ENCODE peak calls at places on chromosomes 16 and 17, in four cellular contexts. One of them, this sample, is unnamed.

GRCh38 chr17:17496189-17497064 is at the start of gene RASD1:
- DNase-seq in A549: peak
- DNase-seq in NT2/D1: peak
- DNase-seq in T-cell: peak
- DNase-seq in this sample: peak

GRCh38 chr17:76204277-76204676 is 36.0 kb downstream of the RNF157 start:
- DNase-seq in A549: peak
- DNase-seq in NT2/D1: no peak
- DNase-seq in T-cell: no peak
- DNase-seq in this sample: peak

GRCh38 chr16:10191096-10191495 is 8.9 kb upstream of the GRIN2A start:
- DNase-seq in A549: no peak
- DNase-seq in NT2/D1: no peak
- DNase-seq in T-cell: no peak
- DNase-seq in this sample: no peak

GRCh38 chr17:79006794-79007503 is 2.6 kb downstream of the CANT1 start:
- DNase-seq in A549: no peak
- DNase-seq in NT2/D1: no peak
- DNase-seq in T-cell: no peak
- DNase-seq in this sample: no peak

GRCh38 chr16:53334581-53334980 is 99.7 kb upstream of the RBL2 start:
- DNase-seq in A549: no peak
- DNase-seq in NT2/D1: no peak
- DNase-seq in T-cell: no peak
- DNase-seq in this sample: no peak

GRCh38 chr17:75917443-75918111 is 12.9 kb upstream of the MRPL38 start:
- DNase-seq in A549: no peak
- DNase-seq in NT2/D1: no peak
- DNase-seq in T-cell: no peak
- DNase-seq in this sample: no peak

GRCh38 chr16:11759163-11759834 is 16.6 kb upstream of the TXNDC11 start:
- DNase-seq in A549: no peak
- DNase-seq in NT2/D1: no peak
- DNase-seq in T-cell: no peak
- DNase-seq in this sample: no peak

GRCh38 chr17:49035470-49036269 is 38.5 kb downstream of the IGF2BP1 start:
- DNase-seq in A549: peak
- DNase-seq in NT2/D1: no peak
- DNase-seq in T-cell: no peak
- DNase-seq in this sample: no peak

GRCh38 chr17:18025596-18026407 is 13.2 kb downstream of the ATPAF2 start:
- DNase-seq in A549: no peak
- DNase-seq in NT2/D1: no peak
- DNase-seq in T-cell: no peak
- DNase-seq in this sample: no peak

GRCh38 chr17:5241861-5242671 is 7.4 kb upstream of the SCIMP start:
- DNase-seq in A549: no peak
- DNase-seq in NT2/D1: no peak
- DNase-seq in T-cell: peak
- DNase-seq in this sample: no peak

GRCh38 chr17:79452706-79453105 is 158.1 kb downstream of the RBFOX3 start:
- DNase-seq in A549: no peak
- DNase-seq in NT2/D1: no peak
- DNase-seq in T-cell: no peak
- DNase-seq in this sample: no peak

GRCh38 chr16:48576927-48577326 is 33.1 kb downstream of the N4BP1 start:
- DNase-seq in A549: peak
- DNase-seq in NT2/D1: no peak
- DNase-seq in T-cell: no peak
- DNase-seq in this sample: no peak

GRCh38 chr16:80623376-80623775 is 82.6 kb downstream of the DYNLRB2 start:
- DNase-seq in A549: no peak
- DNase-seq in NT2/D1: no peak
- DNase-seq in T-cell: no peak
- DNase-seq in this sample: no peak

GRCh38 chr17:2264023-2264860 is 39.3 kb downstream of the SMG6 start:
- DNase-seq in A549: no peak
- DNase-seq in NT2/D1: no peak
- DNase-seq in T-cell: no peak
- DNase-seq in this sample: no peak

GRCh38 chr17:12648498-12648897 is 17.2 kb upstream of the MYOCD start:
- DNase-seq in A549: peak
- DNase-seq in NT2/D1: no peak
- DNase-seq in T-cell: no peak
- DNase-seq in this sample: no peak

GRCh38 chr16:78045865-78046581 is 23.7 kb downstream of the CLEC3A start:
- DNase-seq in A549: peak
- DNase-seq in NT2/D1: peak
- DNase-seq in T-cell: peak
- DNase-seq in this sample: no peak

GRCh38 chr16:14345512-14346115 is 274.5 kb downstream of the MRTFB start:
- DNase-seq in A549: no peak
- DNase-seq in NT2/D1: no peak
- DNase-seq in T-cell: no peak
- DNase-seq in this sample: no peak

GRCh38 chr17:60506312-60506711 is 19.7 kb downstream of the APPBP2 start:
- DNase-seq in A549: peak
- DNase-seq in NT2/D1: no peak
- DNase-seq in T-cell: no peak
- DNase-seq in this sample: no peak

GRCh38 chr16:87541004-87541881 is 48.4 kb upstream of the ZCCHC14 start:
- DNase-seq in A549: no peak
- DNase-seq in NT2/D1: no peak
- DNase-seq in T-cell: no peak
- DNase-seq in this sample: no peak

GRCh38 chr17:16639438-16639837 is 14.2 kb downstream of the ZNF624 start:
- DNase-seq in A549: no peak
- DNase-seq in NT2/D1: no peak
- DNase-seq in T-cell: no peak
- DNase-seq in this sample: no peak

GRCh38 chr17:41959030-41959335 is 7.6 kb upstream of the CNP start:
- DNase-seq in A549: no peak
- DNase-seq in NT2/D1: no peak
- DNase-seq in T-cell: no peak
- DNase-seq in this sample: no peak

GRCh38 chr17:1961187-1961586 is 63.9 kb downstream of the RTN4RL1 start:
- DNase-seq in A549: no peak
- DNase-seq in NT2/D1: peak
- DNase-seq in T-cell: no peak
- DNase-seq in this sample: no peak

GRCh38 chr17:81354944-81355327 is 40.3 kb upstream of the BAHCC1 start:
- DNase-seq in A549: no peak
- DNase-seq in NT2/D1: no peak
- DNase-seq in T-cell: no peak
- DNase-seq in this sample: no peak

GRCh38 chr16:1300664-1301476 is 8.6 kb upstream of the UBE2I start:
- DNase-seq in A549: peak
- DNase-seq in NT2/D1: peak
- DNase-seq in T-cell: peak
- DNase-seq in this sample: peak

GRCh38 chr17:60641810-60642220 is 35.8 kb upstream of the BCAS3 start:
- DNase-seq in A549: peak
- DNase-seq in NT2/D1: peak
- DNase-seq in T-cell: peak
- DNase-seq in this sample: peak

GRCh38 chr16:48156790-48157209 is 1.0 kb upstream of the ABCC12 start:
- DNase-seq in A549: peak
- DNase-seq in NT2/D1: peak
- DNase-seq in T-cell: peak
- DNase-seq in this sample: peak